ENCODE peak calls at places on chromosomes 11 and 22, in four cellular contexts. One of them, this sample, is unnamed.

GRCh38 chr11:116830184-116830912 is 641 bp downstream of the APOC3 start:
- DNase-seq in NCI-H2081: no peak
- DNase-seq in hypothalamus: no peak
- DNase-seq in upper lobe of right lung: no peak
- DNase-seq in this sample: no peak

GRCh38 chr11:1234054-1234720 is 11.3 kb downstream of the MUC5B start:
- DNase-seq in hypothalamus: no peak
- DNase-seq in upper lobe of right lung: peak
- DNase-seq in NCI-H2081: no peak
- DNase-seq in this sample: no peak

GRCh38 chr22:37807410-37808293 is at the start of gene GCAT:
- DNase-seq in upper lobe of right lung: peak
- DNase-seq in hypothalamus: peak
- DNase-seq in NCI-H2081: peak
- DNase-seq in this sample: peak

GRCh38 chr22:46088541-46089311 is 61.6 kb upstream of the PPARA start:
- DNase-seq in NCI-H2081: no peak
- DNase-seq in hypothalamus: no peak
- DNase-seq in upper lobe of right lung: peak
- DNase-seq in this sample: no peak

GRCh38 chr11:112599861-112600533 is 339.3 kb upstream of the PLET1 start:
- DNase-seq in hypothalamus: no peak
- DNase-seq in NCI-H2081: no peak
- DNase-seq in upper lobe of right lung: no peak
- DNase-seq in this sample: no peak

GRCh38 chr11:114173836-114174235 is 114.3 kb downstream of the ZBTB16 start:
- DNase-seq in upper lobe of right lung: no peak
- DNase-seq in NCI-H2081: no peak
- DNase-seq in hypothalamus: no peak
- DNase-seq in this sample: no peak

GRCh38 chr11:131302831-131303230 is 67.6 kb upstream of the NTM start:
- DNase-seq in upper lobe of right lung: no peak
- DNase-seq in NCI-H2081: no peak
- DNase-seq in hypothalamus: no peak
- DNase-seq in this sample: no peak

GRCh38 chr11:64000740-64001514 is 14.7 kb downstream of the OTUB1 start:
- DNase-seq in hypothalamus: no peak
- DNase-seq in NCI-H2081: no peak
- DNase-seq in upper lobe of right lung: no peak
- DNase-seq in this sample: no peak

GRCh38 chr11:18144243-18144642 is 11.9 kb downstream of the MRGPRX3 start:
- DNase-seq in upper lobe of right lung: no peak
- DNase-seq in NCI-H2081: no peak
- DNase-seq in hypothalamus: no peak
- DNase-seq in this sample: no peak

GRCh38 chr11:117179048-117179999 is 781 bp downstream of the SIDT2 start:
- DNase-seq in hypothalamus: no peak
- DNase-seq in upper lobe of right lung: peak
- DNase-seq in NCI-H2081: no peak
- DNase-seq in this sample: peak

GRCh38 chr22:49726022-49726681 is 101.5 kb downstream of the BRD1 start:
- DNase-seq in upper lobe of right lung: no peak
- DNase-seq in hypothalamus: no peak
- DNase-seq in NCI-H2081: no peak
- DNase-seq in this sample: no peak

GRCh38 chr11:73810637-73811036 is 23.0 kb downstream of the MRPL48 start:
- DNase-seq in hypothalamus: no peak
- DNase-seq in NCI-H2081: no peak
- DNase-seq in upper lobe of right lung: no peak
- DNase-seq in this sample: no peak

GRCh38 chr11:65426839-65427690 is 4.5 kb downstream of the NEAT1 start:
- DNase-seq in upper lobe of right lung: peak
- DNase-seq in hypothalamus: no peak
- DNase-seq in NCI-H2081: no peak
- DNase-seq in this sample: peak

GRCh38 chr22:42863349-42863911 is 6.4 kb upstream of the ARFGAP3 start:
- DNase-seq in NCI-H2081: no peak
- DNase-seq in hypothalamus: no peak
- DNase-seq in upper lobe of right lung: no peak
- DNase-seq in this sample: no peak

GRCh38 chr11:11265320-11265719 is 87.7 kb downstream of the CSNK2A3 start:
- DNase-seq in NCI-H2081: no peak
- DNase-seq in upper lobe of right lung: no peak
- DNase-seq in hypothalamus: no peak
- DNase-seq in this sample: no peak

GRCh38 chr22:26768986-26769385 is 111.6 kb downstream of the MIAT start:
- DNase-seq in hypothalamus: no peak
- DNase-seq in NCI-H2081: no peak
- DNase-seq in upper lobe of right lung: no peak
- DNase-seq in this sample: no peak

GRCh38 chr22:41517172-41518047 is 26.9 kb downstream of the POLR3H start:
- DNase-seq in NCI-H2081: peak
- DNase-seq in upper lobe of right lung: no peak
- DNase-seq in hypothalamus: peak
- DNase-seq in this sample: no peak

GRCh38 chr11:102971766-102972165 is 16.2 kb upstream of the MMP13 start:
- DNase-seq in upper lobe of right lung: no peak
- DNase-seq in NCI-H2081: no peak
- DNase-seq in hypothalamus: no peak
- DNase-seq in this sample: no peak

GRCh38 chr11:12321217-12321937 is 56.0 kb upstream of the PARVA start:
- DNase-seq in hypothalamus: no peak
- DNase-seq in NCI-H2081: peak
- DNase-seq in upper lobe of right lung: no peak
- DNase-seq in this sample: no peak

GRCh38 chr11:19075636-19076035 is 15.1 kb upstream of the MRGPRX2 start:
- DNase-seq in NCI-H2081: no peak
- DNase-seq in hypothalamus: no peak
- DNase-seq in upper lobe of right lung: no peak
- DNase-seq in this sample: no peak

GRCh38 chr22:36911887-36912661 is 1.4 kb upstream of the CSF2RB start:
- DNase-seq in NCI-H2081: no peak
- DNase-seq in hypothalamus: no peak
- DNase-seq in upper lobe of right lung: no peak
- DNase-seq in this sample: no peak